ENCODE peak calls at places on chromosomes 5 and 9, in four cellular contexts. I, G, S and F are unnamed samples.

GRCh38 chr9:74407166-74407565 is 90.0 kb upstream of the RORB start:
- DNase-seq in S (no peak), G (no peak), I (no peak), F (no peak)

GRCh38 chr9:130834371-130835311 is at the start of gene ABL1:
- DNase-seq in G (peak), I (peak), S (peak), F (peak)

GRCh38 chr5:43041669-43042175 is 1.6 kb upstream of the ANXA2R start:
- DNase-seq in I (peak), S (peak), G (no peak), F (no peak)

GRCh38 chr5:148290271-148291195 is 21.7 kb upstream of the SPINK7 start:
- DNase-seq in G (no peak), S (peak), I (no peak), F (no peak)

GRCh38 chr5:146151970-146152369 is 30.5 kb downstream of the LARS1 start:
- DNase-seq in G (no peak), I (no peak), S (no peak), F (no peak)

GRCh38 chr5:126031989-126032716 is 391.1 kb upstream of the GRAMD2B start:
- DNase-seq in G (peak), I (peak), S (no peak), F (no peak)

GRCh38 chr5:157450024-157450423 is 10.0 kb upstream of the NIPAL4 start:
- DNase-seq in S (no peak), I (no peak), G (no peak), F (no peak)

GRCh38 chr5:41279040-41279439 is 65.7 kb upstream of the C6 start:
- DNase-seq in I (no peak), S (no peak), G (no peak), F (no peak)

DNA sequence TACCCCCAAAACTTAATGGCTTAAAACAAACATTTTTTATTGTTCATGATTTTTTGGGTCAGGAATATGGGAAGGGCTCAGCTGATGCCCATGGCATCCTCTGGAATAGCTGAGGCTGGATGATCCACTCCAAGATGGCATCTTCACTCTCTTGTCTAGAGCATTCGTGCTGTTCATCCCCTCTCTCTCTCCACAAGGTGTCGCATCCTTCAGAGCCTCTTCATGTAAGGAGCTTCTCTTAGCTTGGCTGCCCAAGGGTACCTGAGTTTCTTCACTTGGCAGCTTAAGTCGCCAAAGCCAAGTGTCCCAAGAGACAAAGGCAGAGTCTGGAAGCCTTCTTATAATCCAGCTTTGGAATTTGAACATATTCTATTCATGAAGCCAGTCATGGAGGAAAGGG is 294.7 kb downstream of the CHSY3 start:
- DNase-seq in G (no peak), I (no peak), S (peak), F (peak)
- TF ChIP-seq CTCF in G (no peak), I (no peak), S (peak), F (peak)

GRCh38 chr5:37249820-37250175 is 622 bp upstream of the CPLANE1 start:
- DNase-seq in G (no peak), S (no peak), I (peak), F (no peak)
- H3K4me3 ChIP-seq in G (peak), S (peak), I (peak), F (peak)

DNA sequence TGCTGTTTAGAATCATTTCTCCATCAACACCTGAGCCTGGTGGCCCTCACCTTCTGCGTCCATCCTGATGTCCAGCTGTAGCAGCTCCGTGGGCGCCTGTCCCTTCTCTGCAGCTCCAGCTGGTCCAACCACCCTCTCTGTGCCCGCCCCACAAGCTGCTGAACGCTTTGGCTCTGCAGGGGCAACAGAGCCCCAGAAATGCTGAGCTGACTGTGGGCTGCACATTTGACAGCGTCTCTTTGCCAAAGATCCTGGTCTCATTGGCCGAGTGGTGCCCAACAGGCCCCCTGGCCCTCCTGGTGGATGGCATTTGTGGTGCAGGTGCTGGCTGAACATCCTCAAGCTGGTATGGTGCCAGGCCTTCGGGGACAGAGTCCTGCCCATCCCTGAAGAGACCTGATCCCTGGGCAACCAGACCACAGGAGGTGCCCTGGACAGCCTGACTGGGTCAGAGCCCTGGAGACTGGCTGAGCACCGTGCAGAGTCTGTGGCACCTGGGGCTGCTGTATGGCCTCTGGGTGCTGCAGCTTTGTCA is 25.3 kb upstream of the CEP72 start:
- DNase-seq in I (no peak), G (no peak), S (no peak), F (no peak)
- TF ChIP-seq CTCF in I (no peak), G (no peak), S (no peak), F (no peak)

DNA sequence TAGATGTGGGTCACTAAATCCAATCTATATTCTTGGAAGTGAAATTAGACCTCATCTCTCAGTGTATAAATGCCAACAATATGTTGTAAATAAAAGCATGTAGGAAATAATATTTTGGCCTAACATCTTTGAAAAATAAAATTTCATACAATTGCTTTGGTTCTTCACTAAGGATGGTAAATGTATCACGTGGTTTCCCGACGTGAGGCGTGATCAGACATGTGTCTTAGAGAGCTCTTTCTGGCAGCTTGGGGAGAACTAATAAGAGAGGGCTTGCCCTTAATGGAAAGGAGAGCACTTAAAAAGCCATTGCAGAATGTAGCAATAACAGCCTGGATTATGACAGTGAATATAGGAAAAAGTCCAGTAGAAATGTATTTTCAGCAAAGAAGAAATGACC is 602.6 kb downstream of the CDH12 start:
- DNase-seq in I (no peak), S (no peak), G (no peak), F (no peak)
- H3K4me3 ChIP-seq in I (no peak), S (no peak), G (no peak), F (no peak)

GRCh38 chr5:32585122-32585445 is 273 bp upstream of the SUB1 start:
- DNase-seq in I (no peak), S (no peak), G (no peak), F (no peak)

GRCh38 chr5:32587067-32587551 is 1.8 kb downstream of the SUB1 start:
- DNase-seq in G (no peak), S (peak), I (no peak), F (no peak)

GRCh38 chr5:32585446-32586250 is at the start of gene SUB1:
- DNase-seq in S (peak), I (peak), G (peak), F (peak)

GRCh38 chr5:32584651-32585050 is 706 bp upstream of the SUB1 start:
- DNase-seq in S (no peak), I (no peak), G (no peak), F (no peak)

DNA sequence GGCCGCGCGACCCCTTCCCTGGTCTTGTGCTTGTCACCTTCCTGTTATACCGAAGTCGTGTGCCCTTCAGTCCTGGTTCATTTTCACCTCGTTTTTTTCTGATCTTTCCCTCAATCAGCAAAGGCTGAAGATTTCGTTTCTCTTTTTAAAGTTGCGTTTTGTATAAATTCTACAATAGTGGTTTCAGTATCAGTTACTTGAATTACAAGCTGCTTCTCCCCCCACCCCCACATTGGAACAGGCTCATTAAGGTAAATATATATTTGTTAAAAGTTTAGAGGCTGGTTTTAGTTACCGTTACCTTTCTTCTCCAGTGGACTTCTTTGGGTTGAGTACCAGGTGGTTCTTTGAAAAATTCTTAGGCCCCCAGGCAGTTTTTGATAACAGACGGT is 890 bp downstream of the SUB1 start:
- DNase-seq in G (no peak), I (no peak), S (peak), F (peak)
- TF ChIP-seq CTCF in G (no peak), I (no peak), S (no peak), F (no peak)

DNA sequence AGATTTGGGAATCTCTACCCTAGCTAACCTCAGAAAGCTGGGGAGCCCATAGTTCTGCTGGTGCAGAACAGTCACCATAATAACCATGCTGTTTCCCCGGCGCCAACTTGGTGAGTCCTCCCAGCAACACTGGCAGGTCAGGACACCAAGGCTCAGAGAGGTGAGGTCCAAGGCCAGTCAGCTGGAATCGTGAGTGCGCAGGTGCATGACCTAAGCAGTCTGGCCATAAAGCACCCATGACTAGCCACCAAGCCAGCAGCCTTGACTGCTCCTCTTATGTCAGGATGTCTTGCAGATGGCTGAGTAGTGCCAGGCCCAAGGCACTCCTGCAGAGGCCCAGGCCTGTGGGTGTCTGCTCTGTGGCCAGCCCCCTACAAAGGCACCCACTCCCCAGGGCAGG is 2.6 kb downstream of the RNF44 start:
- DNase-seq in S (no peak), G (no peak), I (peak), F (no peak)
- H3K4me3 ChIP-seq in S (no peak), G (no peak), I (no peak), F (peak)